ENCODE peak calls at places on chromosomes 16 and 17, in nine cellular contexts. One of them, this sample, is unnamed.
A peak's percentile ranks its signal among the peaks of the same experiment; 100 is the strongest.

GRCh38 chr17:82848022-82848592 is 8.3 kb upstream of the ZNF750 start:
- DNase-seq in astrocyte: peak; percentile 70
- DNase-seq in substantia nigra: no peak
- DNase-seq in GM12878: no peak
- DNase-seq in NCI-H1930: no peak
- DNase-seq in NCI-H2171: no peak
- DNase-seq in NCI-H1092 treated with DMSO at 0.1 percent for 48 hours: peak; percentile 4
- DNase-seq in NCI-H524: no peak
- DNase-seq in Caki2: no peak
- DNase-seq in this sample: peak; percentile 63

GRCh38 chr16:734208-734980 is 6.4 kb downstream of the CIAO3 start:
- DNase-seq in astrocyte: no peak
- DNase-seq in NCI-H1092 treated with DMSO at 0.1 percent for 48 hours: no peak
- DNase-seq in substantia nigra: no peak
- DNase-seq in GM12878: no peak
- DNase-seq in NCI-H524: no peak
- DNase-seq in NCI-H1930: no peak
- DNase-seq in Caki2: no peak
- DNase-seq in NCI-H2171: no peak
- DNase-seq in this sample: no peak

GRCh38 chr17:4541041-4541327 is 14.2 kb downstream of the MYBBP1A start:
- DNase-seq in NCI-H1930: no peak
- DNase-seq in GM12878: no peak
- DNase-seq in NCI-H524: no peak
- DNase-seq in Caki2: no peak
- DNase-seq in NCI-H2171: no peak
- DNase-seq in substantia nigra: no peak
- DNase-seq in NCI-H1092 treated with DMSO at 0.1 percent for 48 hours: no peak
- DNase-seq in astrocyte: no peak
- DNase-seq in this sample: no peak

GRCh38 chr16:89378947-89379771 is 111.2 kb downstream of the ANKRD11 start:
- DNase-seq in NCI-H1092 treated with DMSO at 0.1 percent for 48 hours: no peak
- DNase-seq in NCI-H524: peak; percentile 79
- DNase-seq in Caki2: peak; percentile 59
- DNase-seq in NCI-H1930: no peak
- DNase-seq in astrocyte: no peak
- DNase-seq in NCI-H2171: no peak
- DNase-seq in GM12878: no peak
- DNase-seq in substantia nigra: no peak
- DNase-seq in this sample: no peak

GRCh38 chr16:4618645-4619418 is 4.1 kb upstream of the UBALD1 start:
- DNase-seq in NCI-H524: no peak
- DNase-seq in astrocyte: no peak
- DNase-seq in Caki2: no peak
- DNase-seq in NCI-H1092 treated with DMSO at 0.1 percent for 48 hours: no peak
- DNase-seq in substantia nigra: no peak
- DNase-seq in NCI-H1930: no peak
- DNase-seq in GM12878: no peak
- DNase-seq in NCI-H2171: no peak
- DNase-seq in this sample: no peak

GRCh38 chr17:8718001-8718563 is 26.6 kb downstream of the CCDC42 start:
- DNase-seq in Caki2: no peak
- DNase-seq in substantia nigra: no peak
- DNase-seq in NCI-H524: no peak
- DNase-seq in NCI-H2171: no peak
- DNase-seq in NCI-H1092 treated with DMSO at 0.1 percent for 48 hours: no peak
- DNase-seq in GM12878: no peak
- DNase-seq in astrocyte: no peak
- DNase-seq in NCI-H1930: no peak
- DNase-seq in this sample: no peak

GRCh38 chr16:57611184-57611583 is 17.2 kb upstream of the ADGRG1 start:
- DNase-seq in GM12878: no peak
- DNase-seq in astrocyte: peak; percentile 42
- DNase-seq in NCI-H1092 treated with DMSO at 0.1 percent for 48 hours: no peak
- DNase-seq in NCI-H2171: no peak
- DNase-seq in Caki2: peak; percentile 38
- DNase-seq in NCI-H1930: no peak
- DNase-seq in substantia nigra: no peak
- DNase-seq in NCI-H524: no peak
- DNase-seq in this sample: no peak

GRCh38 chr16:87956771-87957279 is 5.6 kb downstream of the BANP start:
- DNase-seq in NCI-H2171: peak; percentile 52
- DNase-seq in Caki2: no peak
- DNase-seq in astrocyte: peak; percentile 60
- DNase-seq in NCI-H524: peak; percentile 58
- DNase-seq in NCI-H1092 treated with DMSO at 0.1 percent for 48 hours: no peak
- DNase-seq in GM12878: no peak
- DNase-seq in NCI-H1930: no peak
- DNase-seq in substantia nigra: no peak
- DNase-seq in this sample: no peak

GRCh38 chr16:84730406-84731106 is 30.8 kb downstream of the USP10 start:
- DNase-seq in substantia nigra: no peak
- DNase-seq in Caki2: peak; percentile 78
- DNase-seq in NCI-H1092 treated with DMSO at 0.1 percent for 48 hours: peak; percentile 15
- DNase-seq in astrocyte: peak; percentile 95
- DNase-seq in NCI-H2171: no peak
- DNase-seq in GM12878: no peak
- DNase-seq in NCI-H1930: no peak
- DNase-seq in NCI-H524: no peak
- DNase-seq in this sample: peak; percentile 83

GRCh38 chr16:65663774-65664173 is 541.9 kb upstream of the CDH11 start:
- DNase-seq in substantia nigra: no peak
- DNase-seq in GM12878: no peak
- DNase-seq in Caki2: no peak
- DNase-seq in NCI-H2171: no peak
- DNase-seq in NCI-H1930: no peak
- DNase-seq in NCI-H524: no peak
- DNase-seq in astrocyte: peak; percentile 62
- DNase-seq in NCI-H1092 treated with DMSO at 0.1 percent for 48 hours: no peak
- DNase-seq in this sample: no peak

GRCh38 chr16:85395207-85395912 is 217.8 kb upstream of the GSE1 start:
- DNase-seq in NCI-H524: peak; percentile 92
- DNase-seq in NCI-H1092 treated with DMSO at 0.1 percent for 48 hours: peak; percentile 95
- DNase-seq in Caki2: peak; percentile 97
- DNase-seq in substantia nigra: no peak
- DNase-seq in NCI-H2171: peak; percentile 91
- DNase-seq in GM12878: peak; percentile 24
- DNase-seq in NCI-H1930: no peak
- DNase-seq in astrocyte: peak; percentile 97
- DNase-seq in this sample: peak; percentile 70

GRCh38 chr16:81495321-81496234 is 51.0 kb downstream of the CMIP start:
- DNase-seq in NCI-H2171: no peak
- DNase-seq in NCI-H1092 treated with DMSO at 0.1 percent for 48 hours: no peak
- DNase-seq in GM12878: no peak
- DNase-seq in Caki2: no peak
- DNase-seq in substantia nigra: no peak
- DNase-seq in NCI-H524: no peak
- DNase-seq in NCI-H1930: no peak
- DNase-seq in astrocyte: no peak
- DNase-seq in this sample: no peak

GRCh38 chr17:73292031-73292531 is 19.7 kb downstream of the CDC42EP4 start:
- DNase-seq in NCI-H524: no peak
- DNase-seq in GM12878: no peak
- DNase-seq in NCI-H1930: no peak
- DNase-seq in Caki2: peak; percentile 88
- DNase-seq in NCI-H2171: no peak
- DNase-seq in NCI-H1092 treated with DMSO at 0.1 percent for 48 hours: no peak
- DNase-seq in astrocyte: peak; percentile 77
- DNase-seq in substantia nigra: no peak
- DNase-seq in this sample: peak; percentile 47

GRCh38 chr16:26795184-26795583 is 271.5 kb upstream of the C16orf82 start:
- DNase-seq in NCI-H2171: no peak
- DNase-seq in NCI-H1930: no peak
- DNase-seq in Caki2: no peak
- DNase-seq in astrocyte: no peak
- DNase-seq in GM12878: no peak
- DNase-seq in NCI-H524: no peak
- DNase-seq in NCI-H1092 treated with DMSO at 0.1 percent for 48 hours: no peak
- DNase-seq in substantia nigra: no peak
- DNase-seq in this sample: no peak

GRCh38 chr16:34050787-34051320 is 591.4 kb downstream of the TP53TG3F start:
- DNase-seq in GM12878: no peak
- DNase-seq in Caki2: no peak
- DNase-seq in astrocyte: no peak
- DNase-seq in NCI-H1092 treated with DMSO at 0.1 percent for 48 hours: no peak
- DNase-seq in NCI-H2171: no peak
- DNase-seq in NCI-H1930: no peak
- DNase-seq in substantia nigra: no peak
- DNase-seq in NCI-H524: no peak
- DNase-seq in this sample: no peak

GRCh38 chr17:73388578-73388905 is 76.7 kb upstream of the CDC42EP4 start:
- DNase-seq in substantia nigra: no peak
- DNase-seq in Caki2: no peak
- DNase-seq in astrocyte: no peak
- DNase-seq in NCI-H2171: no peak
- DNase-seq in NCI-H524: no peak
- DNase-seq in NCI-H1930: no peak
- DNase-seq in GM12878: no peak
- DNase-seq in NCI-H1092 treated with DMSO at 0.1 percent for 48 hours: no peak
- DNase-seq in this sample: no peak

GRCh38 chr17:38864636-38865398 is 5.0 kb upstream of the LASP1 start:
- DNase-seq in NCI-H524: peak; percentile 52
- DNase-seq in Caki2: peak; percentile 60
- DNase-seq in NCI-H1092 treated with DMSO at 0.1 percent for 48 hours: peak; percentile 11
- DNase-seq in GM12878: no peak
- DNase-seq in substantia nigra: no peak
- DNase-seq in astrocyte: no peak
- DNase-seq in NCI-H2171: no peak
- DNase-seq in NCI-H1930: no peak
- DNase-seq in this sample: no peak

GRCh38 chr16:58393138-58393504 is 850 bp downstream of the GINS3 start:
- DNase-seq in NCI-H1930: no peak
- DNase-seq in NCI-H2171: no peak
- DNase-seq in GM12878: no peak
- DNase-seq in NCI-H1092 treated with DMSO at 0.1 percent for 48 hours: no peak
- DNase-seq in NCI-H524: peak; percentile 76
- DNase-seq in astrocyte: no peak
- DNase-seq in substantia nigra: no peak
- DNase-seq in Caki2: no peak
- DNase-seq in this sample: peak; percentile 12

GRCh38 chr17:20279631-20280030 is 187.7 kb downstream of the LGALS9B start:
- DNase-seq in substantia nigra: no peak
- DNase-seq in astrocyte: no peak
- DNase-seq in NCI-H1930: no peak
- DNase-seq in GM12878: no peak
- DNase-seq in NCI-H524: peak; percentile 97
- DNase-seq in NCI-H2171: peak; percentile 56
- DNase-seq in NCI-H1092 treated with DMSO at 0.1 percent for 48 hours: no peak
- DNase-seq in Caki2: no peak
- DNase-seq in this sample: no peak

GRCh38 chr17:28896491-28896883 is 1.0 kb downstream of the FLOT2 start:
- DNase-seq in GM12878: no peak
- DNase-seq in astrocyte: no peak
- DNase-seq in NCI-H1930: no peak
- DNase-seq in NCI-H2171: no peak
- DNase-seq in substantia nigra: no peak
- DNase-seq in NCI-H524: peak; percentile 61
- DNase-seq in Caki2: no peak
- DNase-seq in NCI-H1092 treated with DMSO at 0.1 percent for 48 hours: no peak
- DNase-seq in this sample: no peak

GRCh38 chr16:71746442-71747046 is 22.0 kb upstream of the PHLPP2 start:
- DNase-seq in Caki2: peak; percentile 23
- DNase-seq in NCI-H1930: no peak
- DNase-seq in substantia nigra: no peak
- DNase-seq in NCI-H1092 treated with DMSO at 0.1 percent for 48 hours: peak; percentile 9
- DNase-seq in GM12878: no peak
- DNase-seq in NCI-H524: peak; percentile 62
- DNase-seq in NCI-H2171: peak; percentile 21
- DNase-seq in astrocyte: peak; percentile 18
- DNase-seq in this sample: peak; percentile 46

GRCh38 chr16:67988675-67989074 is 8.4 kb upstream of the DPEP3 start:
- DNase-seq in Caki2: no peak
- DNase-seq in NCI-H1092 treated with DMSO at 0.1 percent for 48 hours: no peak
- DNase-seq in NCI-H1930: no peak
- DNase-seq in astrocyte: no peak
- DNase-seq in NCI-H524: no peak
- DNase-seq in GM12878: no peak
- DNase-seq in substantia nigra: no peak
- DNase-seq in NCI-H2171: no peak
- DNase-seq in this sample: no peak

GRCh38 chr17:77882481-77883212 is 75.9 kb upstream of the TNRC6C start:
- DNase-seq in substantia nigra: no peak
- DNase-seq in NCI-H2171: no peak
- DNase-seq in Caki2: peak; percentile 25
- DNase-seq in astrocyte: peak; percentile 88
- DNase-seq in NCI-H1930: no peak
- DNase-seq in NCI-H1092 treated with DMSO at 0.1 percent for 48 hours: no peak
- DNase-seq in GM12878: peak; percentile 60
- DNase-seq in NCI-H524: no peak
- DNase-seq in this sample: no peak

GRCh38 chr17:9050801-9051401 is 29.6 kb downstream of the NTN1 start:
- DNase-seq in GM12878: no peak
- DNase-seq in NCI-H1930: no peak
- DNase-seq in Caki2: peak; percentile 62
- DNase-seq in NCI-H2171: no peak
- DNase-seq in NCI-H524: no peak
- DNase-seq in substantia nigra: no peak
- DNase-seq in astrocyte: peak; percentile 50
- DNase-seq in NCI-H1092 treated with DMSO at 0.1 percent for 48 hours: no peak
- DNase-seq in this sample: peak; percentile 13

GRCh38 chr16:84410361-84411138 is 42.2 kb downstream of the ATP2C2 start:
- DNase-seq in Caki2: no peak
- DNase-seq in NCI-H1930: no peak
- DNase-seq in NCI-H524: no peak
- DNase-seq in GM12878: no peak
- DNase-seq in NCI-H1092 treated with DMSO at 0.1 percent for 48 hours: no peak
- DNase-seq in astrocyte: no peak
- DNase-seq in NCI-H2171: no peak
- DNase-seq in substantia nigra: no peak
- DNase-seq in this sample: no peak

GRCh38 chr17:13638855-13639458 is 37.2 kb upstream of the HS3ST3A1 start:
- DNase-seq in Caki2: no peak
- DNase-seq in GM12878: no peak
- DNase-seq in astrocyte: peak; percentile 44
- DNase-seq in NCI-H2171: no peak
- DNase-seq in NCI-H524: no peak
- DNase-seq in NCI-H1092 treated with DMSO at 0.1 percent for 48 hours: no peak
- DNase-seq in substantia nigra: no peak
- DNase-seq in NCI-H1930: no peak
- DNase-seq in this sample: no peak

GRCh38 chr17:7740481-7741001 is 23.0 kb downstream of the DNAH2 start:
- DNase-seq in Caki2: no peak
- DNase-seq in substantia nigra: peak; percentile 4
- DNase-seq in astrocyte: no peak
- DNase-seq in GM12878: no peak
- DNase-seq in NCI-H2171: no peak
- DNase-seq in NCI-H1092 treated with DMSO at 0.1 percent for 48 hours: peak; percentile 56
- DNase-seq in NCI-H1930: no peak
- DNase-seq in NCI-H524: peak; percentile 36
- DNase-seq in this sample: peak; percentile 45